ENCODE peak calls at places on chromosomes 5 and 9, in eight cellular contexts. N, T, R, H, S, C, O and A are unnamed samples. For H3K27me3, the result is how much of the 10 kb centered on the place peaks cover.

GRCh38 chr9:4933177-4933576 is 51.9 kb upstream of the JAK2 start:
- DNase-seq in S (peak), R (no peak), O (no peak), N (no peak), H (peak), T (no peak), C (no peak), A (no peak)

GRCh38 chr9:93345630-93346239 is 105.8 kb upstream of the FAM120A start:
- DNase-seq in H (no peak), C (no peak), O (no peak), T (no peak), N (no peak), R (no peak), S (no peak), A (no peak)

GRCh38 chr9:114283551-114284111 is 39.3 kb upstream of the ORM1 start:
- DNase-seq in H (no peak), T (no peak), R (peak), N (no peak), O (no peak), C (no peak), S (no peak), A (no peak)

GRCh38 chr9:83991355-83991754 is 10.8 kb downstream of the RMI1 start:
- DNase-seq in O (no peak), S (no peak), H (no peak), T (no peak), N (no peak), C (no peak), R (no peak), A (no peak)

GRCh38 chr9:114553202-114553601 is 34.4 kb upstream of the ATP6V1G1 start:
- DNase-seq in N (no peak), T (no peak), O (no peak), H (no peak), C (no peak), S (no peak), R (no peak), A (no peak)

GRCh38 chr9:89743216-89743575 is 138.4 kb downstream of the GADD45G start:
- DNase-seq in O (peak), S (no peak), C (no peak), N (no peak), T (no peak), R (no peak), H (no peak), A (peak)

GRCh38 chr5:78527054-78527884 is 121.3 kb downstream of the LHFPL2 start:
- DNase-seq in R (no peak), O (no peak), H (peak), C (peak), T (peak), S (peak), N (no peak), A (no peak)

GRCh38 chr9:128164332-128164885 is 4.3 kb downstream of the BBLN start:
- DNase-seq in N (no peak), O (no peak), T (no peak), S (no peak), C (no peak), H (peak), R (no peak), A (no peak)

GRCh38 chr9:33765411-33765810 is 29.9 kb upstream of the PRSS3 start:
- DNase-seq in R (no peak), N (no peak), S (peak), C (no peak), O (no peak), H (peak), T (no peak), A (no peak)

GRCh38 chr5:27437594-27438200 is 399.3 kb upstream of the CDH9 start:
- DNase-seq in H (peak), N (no peak), R (no peak), T (no peak), O (no peak), S (no peak), C (no peak), A (no peak)

GRCh38 chr5:66882592-66883227 is 286.5 kb downstream of the MAST4 start:
- DNase-seq in H (peak), C (no peak), O (no peak), T (no peak), N (no peak), S (peak), R (no peak), A (no peak)

GRCh38 chr9:116939605-116940004 is 252.5 kb downstream of the TRIM32 start:
- DNase-seq in C (no peak), O (no peak), N (no peak), R (no peak), T (no peak), H (peak), S (no peak), A (peak)

GRCh38 chr5:173035904-173036707 is 20.0 kb upstream of the CREBRF start:
- DNase-seq in R (peak), N (no peak), S (no peak), C (no peak), H (no peak), T (no peak), O (no peak), A (peak)

GRCh38 chr9:14482856-14483255 is 168.9 kb upstream of the NFIB start:
- DNase-seq in C (no peak), O (no peak), N (no peak), H (no peak), T (no peak), R (no peak), S (no peak), A (no peak)

GRCh38 chr9:38068616-38068865 is 486 bp downstream of the SHB start:
- DNase-seq in T (peak), O (peak), S (peak), C (no peak), N (no peak), H (no peak), R (no peak), A (no peak)

GRCh38 chr5:150146862-150147579 is 8.6 kb downstream of the PDGFRB start:
- DNase-seq in R (no peak), S (no peak), O (no peak), H (no peak), T (no peak), C (no peak), N (no peak), A (no peak)
- H3K4me3 ChIP-seq in R (no peak), S (no peak), O (no peak), H (no peak), T (no peak), C (peak), N (peak), A (no peak)

GRCh38 chr5:112857866-112858265 is 3.2 kb upstream of the SRP19 start:
- DNase-seq in S (no peak), O (no peak), N (no peak), T (no peak), C (no peak), H (no peak), R (no peak), A (no peak)

GRCh38 chr5:112849912-112850311 is 11.2 kb upstream of the SRP19 start:
- DNase-seq in N (no peak), H (no peak), S (no peak), R (no peak), T (no peak), O (no peak), C (no peak), A (no peak)

DNA sequence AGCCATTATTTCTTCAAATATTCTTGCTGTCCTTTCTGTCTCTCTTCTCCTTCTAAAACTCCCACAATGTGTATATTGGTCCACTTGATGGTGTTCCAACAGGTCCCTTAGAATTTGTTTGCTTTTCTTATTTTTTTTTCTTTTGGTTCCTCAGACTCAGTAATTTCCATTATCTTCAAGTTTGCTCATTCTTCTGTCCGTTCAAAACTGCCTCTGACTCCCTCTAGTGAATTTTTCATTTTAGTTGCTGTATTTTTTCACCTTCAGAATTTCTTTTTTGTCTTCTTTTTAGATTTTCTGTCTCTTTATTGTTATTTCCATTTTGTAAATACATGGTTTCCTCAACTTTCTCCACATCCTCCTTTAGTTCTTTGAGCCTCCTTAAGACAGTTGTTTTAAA is 6.4 kb upstream of the SRP19 start:
- DNase-seq in N (no peak), O (no peak), R (no peak), C (no peak), T (no peak), S (no peak), H (no peak), A (no peak)
- TF ChIP-seq CTCF in N (no peak), O (no peak), R (no peak), C (no peak), T (no peak), S (no peak), H (no peak), A (no peak)

GRCh38 chr5:93578813-93579560 is 2.0 kb downstream of the NR2F1-AS1 start:
- DNase-seq in R (no peak), O (no peak), C (peak), S (peak), H (peak), T (peak), N (no peak), A (no peak)
- H3K27me3 ChIP-seq in R (half or more), O (under half), C (half or more), S (under half), H (under half), T (half or more), N (half or more), A (under half)

DNA sequence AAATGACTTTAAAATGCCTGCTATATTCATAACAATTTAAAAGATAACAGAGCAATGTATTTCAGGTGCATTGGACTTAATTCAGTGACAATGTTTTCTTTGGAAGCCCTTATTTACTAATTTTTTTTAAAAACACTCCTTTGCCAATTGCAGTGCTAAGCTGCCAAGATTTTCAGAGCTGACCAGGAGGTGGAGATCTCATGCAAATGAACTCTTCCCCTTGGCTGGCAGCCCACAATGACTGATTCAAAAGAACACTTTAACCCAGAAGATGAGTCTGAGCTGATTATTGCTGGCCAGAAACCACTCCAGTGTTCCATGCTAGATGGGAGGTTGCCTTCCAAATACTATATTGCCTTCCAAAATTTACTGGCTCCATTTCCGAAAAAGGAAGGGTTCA is 128.3 kb upstream of the CCNH start:
- DNase-seq in S (peak), H (peak), N (peak), O (no peak), C (peak), T (peak), R (no peak), A (no peak)
- H3K4me3 ChIP-seq in S (no peak), H (no peak), N (no peak), O (no peak), C (no peak), T (no peak), R (no peak), A (no peak)

GRCh38 chr9:71977003-71977402 is 65.6 kb downstream of the C9orf85 start:
- DNase-seq in H (no peak), R (no peak), N (no peak), S (no peak), C (no peak), T (no peak), O (no peak), A (no peak)

GRCh38 chr9:71980266-71981018 is 69.0 kb downstream of the C9orf85 start:
- DNase-seq in R (no peak), T (no peak), S (no peak), C (peak), O (no peak), H (no peak), N (no peak), A (no peak)

DNA sequence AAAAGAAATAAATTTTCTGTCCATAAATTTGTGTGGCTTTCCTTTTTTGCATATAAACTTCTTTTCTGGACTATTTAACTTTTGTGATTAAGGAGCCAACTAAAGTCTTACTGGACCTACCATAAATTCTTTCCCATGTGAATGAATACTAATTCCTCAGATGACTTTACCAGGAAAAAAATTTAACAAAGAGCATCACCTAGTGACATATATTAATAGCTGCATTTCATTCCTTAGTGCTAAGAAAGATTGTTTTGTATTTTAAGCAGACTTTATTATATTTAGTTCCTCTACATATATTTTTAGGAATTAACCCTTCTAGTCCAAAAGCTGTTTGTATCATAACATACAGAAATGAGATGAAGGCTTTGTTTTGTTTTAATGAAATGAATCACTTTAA is 64.4 kb downstream of the C9orf85 start:
- DNase-seq in O (no peak), S (peak), T (no peak), C (no peak), H (no peak), N (no peak), R (no peak), A (no peak)
- TF ChIP-seq CTCF in O (peak), S (peak), T (no peak), C (peak), H (no peak), N (no peak), R (peak), A (no peak)

GRCh38 chr5:44387391-44387790 is 1.8 kb downstream of the FGF10 start:
- DNase-seq in C (no peak), S (no peak), T (no peak), R (no peak), H (no peak), O (no peak), N (no peak), A (no peak)

GRCh38 chr5:44389410-44389879 is at the start of gene FGF10:
- DNase-seq in C (peak), N (peak), R (peak), T (no peak), S (no peak), O (no peak), H (no peak), A (no peak)

GRCh38 chr5:44388504-44389409 is 463 bp downstream of the FGF10 start:
- DNase-seq in T (no peak), C (no peak), R (peak), O (no peak), H (no peak), S (no peak), N (no peak), A (no peak)

GRCh38 chr5:44390332-44390731 is 1.1 kb upstream of the FGF10 start:
- DNase-seq in C (no peak), N (no peak), T (no peak), H (no peak), S (no peak), R (no peak), O (no peak), A (no peak)

DNA sequence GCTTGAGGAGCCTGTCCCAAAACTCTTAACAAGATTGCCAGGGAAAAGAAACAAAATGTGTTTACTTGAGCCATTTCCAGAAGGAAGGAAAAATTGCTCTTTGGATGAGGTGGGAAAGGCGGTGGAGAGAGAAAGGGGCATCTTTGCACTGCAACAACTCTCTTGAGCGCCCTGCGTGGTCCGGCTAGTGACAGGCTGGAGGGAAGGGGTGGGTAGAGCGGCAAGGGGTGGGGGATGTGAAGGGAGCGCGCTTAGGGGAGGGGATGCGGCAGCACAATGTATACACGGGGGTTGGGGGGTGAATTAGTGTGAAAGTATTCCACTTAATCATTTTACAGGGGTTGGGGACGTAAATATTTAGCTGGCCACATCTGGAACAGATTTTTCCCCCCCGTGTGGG is 1.3 kb downstream of the FGF10 start:
- DNase-seq in T (no peak), H (no peak), N (no peak), C (no peak), S (no peak), R (no peak), O (no peak), A (no peak)
- H3K27me3 ChIP-seq in T (under half), H (under half), N (under half), C (under half), S (half or more), R (under half), O (under half), A (under half)